ENCODE peak calls at places on chromosomes 16 and 17, in eight cellular contexts. G is GM20000; W is mucosa of descending colon; O is endothelial cell; F is HepG2; I is CD4-positive, alpha-beta T cell; R is cardiac muscle cell; J is kidney epithelial cell. H is an unnamed sample.
A peak's percentile ranks its signal among the peaks of the same experiment; 100 is the strongest.

GRCh38 chr17:42526031-42526444 is 10.0 kb upstream of the NAGLU start:
- DNase-seq in J (no peak), I (no peak), O (no peak), W (no peak), G (no peak), R (no peak), F (no peak), H (no peak)

GRCh38 chr17:60606036-60606435 is 6.0 kb downstream of the PPM1D start:
- DNase-seq in J (no peak), F (no peak), G (no peak), R (no peak), O (no peak), W (no peak), I (no peak), H (no peak)

GRCh38 chr17:7220593-7221280 is 999 bp downstream of the ACADVL start:
- DNase-seq in W (peak; percentile 79), O (peak; percentile 47), I (peak; percentile 63), J (no peak), R (peak; percentile 37), G (peak; percentile 73), F (peak; percentile 44), H (peak; percentile 81)

GRCh38 chr16:30416047-30416603 is 8.7 kb downstream of the ZNF771 start:
- DNase-seq in O (no peak), J (no peak), G (no peak), W (peak; percentile 2), I (no peak), F (no peak), R (no peak), H (no peak)

GRCh38 chr17:60743812-60744211 is 66.2 kb downstream of the BCAS3 start:
- DNase-seq in O (no peak), I (no peak), J (no peak), F (no peak), R (peak; percentile 5), G (no peak), W (no peak), H (no peak)

GRCh38 chr17:29368926-29369325 is 21.2 kb upstream of the TAOK1 start:
- DNase-seq in O (no peak), F (no peak), R (peak; percentile 73), W (no peak), G (no peak), J (no peak), I (no peak), H (no peak)

GRCh38 chr16:67199011-67199807 is at the start of gene ELMO3:
- DNase-seq in J (no peak), O (peak; percentile 71), R (peak; percentile 71), I (no peak), W (peak; percentile 89), G (no peak), F (no peak), H (no peak)

GRCh38 chr17:75763613-75764416 is 1.2 kb downstream of the GALK1 start:
- DNase-seq in W (no peak), R (no peak), O (no peak), J (no peak), I (no peak), F (peak; percentile 74), G (no peak), H (no peak)

GRCh38 chr16:78230832-78231231 is 131.4 kb downstream of the WWOX start:
- DNase-seq in J (no peak), G (no peak), R (no peak), I (no peak), W (no peak), O (no peak), F (no peak), H (no peak)

GRCh38 chr17:9386401-9386800 is 189.2 kb downstream of the STX8 start:
- DNase-seq in J (peak; percentile 87), I (no peak), F (no peak), R (no peak), G (no peak), W (no peak), O (peak; percentile 12), H (no peak)

GRCh38 chr17:50238594-50239287 is 35.5 kb upstream of the TMEM92 start:
- DNase-seq in I (no peak), F (peak; percentile 39), W (no peak), R (no peak), G (no peak), O (no peak), J (no peak), H (no peak)

GRCh38 chr17:27499451-27500265 is 43.4 kb downstream of the KSR1 start:
- DNase-seq in F (no peak), J (no peak), G (no peak), W (no peak), R (no peak), I (no peak), O (no peak), H (no peak)

GRCh38 chr17:61997649-61998048 is 67.4 kb downstream of the MED13 start:
- DNase-seq in W (no peak), R (no peak), I (no peak), J (no peak), O (no peak), F (no peak), G (no peak), H (no peak)

GRCh38 chr17:1769826-1770477 is 8.1 kb downstream of the SERPINF1 start:
- DNase-seq in O (no peak), I (peak; percentile 8), F (peak; percentile 95), G (no peak), W (no peak), J (no peak), R (no peak), H (peak; percentile 57)

GRCh38 chr16:12907670-12908233 is 6.4 kb downstream of the SHISA9 start:
- DNase-seq in W (no peak), F (peak; percentile 22), O (no peak), J (no peak), R (no peak), I (no peak), G (no peak), H (peak; percentile 22)

GRCh38 chr17:6473128-6473767 is 29.0 kb downstream of the PIMREG start:
- DNase-seq in W (peak; percentile 69), G (peak; percentile 91), J (peak; percentile 16), I (peak; percentile 52), R (peak; percentile 81), F (peak; percentile 50), O (peak; percentile 88), H (peak; percentile 80)

GRCh38 chr16:5025171-5025632 is 8.5 kb downstream of the NAGPA start:
- DNase-seq in R (peak; percentile 70), I (no peak), J (no peak), F (no peak), W (no peak), O (peak; percentile 55), G (no peak), H (peak; percentile 24)
- TF ChIP-seq CTCF in R (peak; percentile 41), I (no peak), J (peak; percentile 60), F (peak; percentile 71), W (no peak), O (no peak), G (no peak), H (no peak)

DNA sequence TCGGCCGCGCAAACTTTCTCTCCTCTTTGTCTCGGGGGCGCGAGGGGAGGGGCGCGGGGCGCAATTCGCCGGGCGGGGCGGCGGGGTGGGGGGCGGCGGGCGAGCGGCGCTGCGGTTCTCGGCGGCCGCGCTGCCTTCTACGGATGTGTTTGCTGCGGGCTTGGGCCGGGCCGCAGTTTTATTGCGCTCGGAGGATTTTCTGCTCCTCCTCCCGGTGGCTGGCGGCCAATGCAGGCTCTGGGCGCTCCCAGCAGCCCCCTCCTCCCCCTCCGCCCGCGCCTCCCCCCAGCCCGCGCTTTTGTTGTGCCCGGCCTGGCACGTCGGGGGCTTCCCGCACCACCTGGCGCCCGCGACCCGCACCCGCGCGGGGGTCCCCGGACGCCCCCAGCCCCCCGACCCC is at the start of gene TIMP2:
- DNase-seq in W (peak; percentile 90), G (peak; percentile 89), I (peak; percentile 72), R (peak; percentile 90), O (peak; percentile 84), J (no peak), F (peak; percentile 70), H (peak; percentile 77)
- TF ChIP-seq CTCF in W (no peak), G (no peak), I (peak; percentile 22), R (no peak), O (peak; percentile 54), J (peak; percentile 18), F (peak; percentile 23), H (peak; percentile 57)

DNA sequence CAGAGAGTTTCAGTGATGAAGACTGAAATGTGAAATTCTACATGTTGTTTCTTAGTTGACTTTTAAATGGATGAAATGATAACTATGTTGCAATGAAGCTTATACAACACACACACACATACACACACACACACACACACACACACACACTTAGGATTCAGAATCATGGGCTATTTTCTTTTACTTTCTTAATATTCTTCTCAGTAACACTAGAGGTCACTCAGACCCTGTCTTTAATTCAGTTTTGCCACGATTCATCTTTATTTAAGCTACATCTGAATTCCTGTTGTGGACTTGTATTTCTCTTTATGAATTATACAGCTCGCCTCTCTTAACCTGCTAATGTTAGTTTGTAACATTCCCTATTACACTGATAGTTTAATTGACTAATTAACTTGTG is 109.6 kb upstream of the GOT2 start:
- DNase-seq in W (no peak), F (peak; percentile 44), G (peak; percentile 55), J (no peak), R (peak; percentile 35), O (no peak), I (no peak), H (no peak)
- TF ChIP-seq CTCF in W (no peak), F (peak; percentile 60), G (no peak), J (peak; percentile 24), R (no peak), O (no peak), I (no peak), H (no peak)

DNA sequence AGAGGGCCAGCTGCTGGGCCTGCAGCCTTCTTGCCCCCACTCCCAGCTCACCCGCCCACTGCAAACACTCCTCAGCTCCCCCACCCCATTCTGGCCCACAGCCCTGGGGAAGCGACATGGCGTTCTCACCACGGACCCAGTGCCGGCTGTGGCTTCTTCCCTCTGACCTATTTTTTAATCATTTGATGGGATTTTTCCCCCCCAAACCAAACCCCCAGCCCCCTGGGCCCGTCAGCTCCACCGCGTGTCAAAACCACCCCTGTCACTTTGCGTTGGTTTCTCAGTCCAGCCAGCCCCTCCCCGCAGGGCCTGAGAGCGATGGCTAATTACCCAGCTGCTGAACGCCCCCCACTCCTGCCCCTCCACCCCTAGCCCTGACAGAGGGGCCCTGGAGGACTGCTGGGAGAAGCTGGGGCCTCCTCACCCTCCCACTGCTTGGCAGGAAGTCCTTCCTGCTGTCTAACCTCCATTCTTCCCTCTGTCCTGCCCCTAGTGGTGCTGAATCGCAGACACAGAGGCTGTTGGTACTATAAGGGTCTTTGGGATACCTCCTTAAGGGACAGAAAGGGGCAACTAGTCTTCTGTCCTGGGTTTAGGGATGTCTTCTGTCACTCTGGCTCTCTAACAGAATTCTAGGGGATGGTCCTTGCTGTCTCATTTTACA is 7.5 kb upstream of the TBX21 start:
- DNase-seq in F (no peak), O (no peak), J (no peak), I (no peak), R (no peak), W (peak; percentile 29), G (no peak), H (peak; percentile 39)
- TF ChIP-seq CTCF in F (no peak), O (no peak), J (no peak), I (no peak), R (no peak), W (no peak), G (no peak), H (peak; percentile 22)

H was measured in activated CD8-positive, alpha-beta T cell treated with anti-CD3 and anti-CD28 coated beads for 36 hours.